ENCODE peak calls at places on chromosomes 12 and 14, in nine cellular contexts. One of them, this sample, is unnamed.

GRCh38 chr14:90883782-90884181 is 67.6 kb upstream of the TTC7B start:
- DNase-seq in keratinocyte: peak
- DNase-seq in CD8-positive, alpha-beta memory T cell: no peak
- DNase-seq in MM.1S: no peak
- DNase-seq in H9: no peak
- DNase-seq in fibroblast of the conjunctiva: no peak
- DNase-seq in neural progenitor cell: no peak
- DNase-seq in COR-L47: no peak
- DNase-seq in A172: no peak
- DNase-seq in this sample: no peak

GRCh38 chr12:116882742-116883141 is 1.5 kb upstream of the HRK start:
- DNase-seq in COR-L47: peak
- DNase-seq in H9: peak
- DNase-seq in A172: no peak
- DNase-seq in neural progenitor cell: peak
- DNase-seq in keratinocyte: no peak
- DNase-seq in MM.1S: no peak
- DNase-seq in CD8-positive, alpha-beta memory T cell: no peak
- DNase-seq in fibroblast of the conjunctiva: no peak
- DNase-seq in this sample: no peak

GRCh38 chr14:62455446-62455845 is 589.8 kb downstream of the KCNH5 start:
- DNase-seq in CD8-positive, alpha-beta memory T cell: no peak
- DNase-seq in keratinocyte: no peak
- DNase-seq in MM.1S: no peak
- DNase-seq in neural progenitor cell: no peak
- DNase-seq in COR-L47: no peak
- DNase-seq in A172: no peak
- DNase-seq in H9: no peak
- DNase-seq in fibroblast of the conjunctiva: no peak
- DNase-seq in this sample: no peak

GRCh38 chr12:121955258-121956040 is 37.1 kb downstream of the CFAP251 start:
- DNase-seq in neural progenitor cell: peak
- DNase-seq in COR-L47: peak
- DNase-seq in fibroblast of the conjunctiva: no peak
- DNase-seq in A172: peak
- DNase-seq in H9: no peak
- DNase-seq in keratinocyte: no peak
- DNase-seq in CD8-positive, alpha-beta memory T cell: no peak
- DNase-seq in MM.1S: no peak
- DNase-seq in this sample: no peak

GRCh38 chr12:3594966-3595365 is 104.0 kb downstream of the PRMT8 start:
- DNase-seq in keratinocyte: no peak
- DNase-seq in COR-L47: no peak
- DNase-seq in neural progenitor cell: no peak
- DNase-seq in CD8-positive, alpha-beta memory T cell: no peak
- DNase-seq in A172: no peak
- DNase-seq in H9: no peak
- DNase-seq in fibroblast of the conjunctiva: no peak
- DNase-seq in MM.1S: no peak
- DNase-seq in this sample: no peak

GRCh38 chr12:58248599-58248998 is 307.2 kb downstream of the ATP23 start:
- DNase-seq in MM.1S: no peak
- DNase-seq in COR-L47: no peak
- DNase-seq in fibroblast of the conjunctiva: no peak
- DNase-seq in neural progenitor cell: no peak
- DNase-seq in keratinocyte: no peak
- DNase-seq in H9: no peak
- DNase-seq in CD8-positive, alpha-beta memory T cell: no peak
- DNase-seq in A172: no peak
- DNase-seq in this sample: no peak

GRCh38 chr14:101723061-101723595 is 38.4 kb upstream of the PPP2R5C start:
- DNase-seq in neural progenitor cell: no peak
- DNase-seq in A172: no peak
- DNase-seq in MM.1S: no peak
- DNase-seq in CD8-positive, alpha-beta memory T cell: no peak
- DNase-seq in fibroblast of the conjunctiva: no peak
- DNase-seq in H9: no peak
- DNase-seq in keratinocyte: no peak
- DNase-seq in COR-L47: no peak
- DNase-seq in this sample: no peak

GRCh38 chr14:94337274-94337673 is 14.1 kb upstream of the SERPINA6 start:
- DNase-seq in H9: no peak
- DNase-seq in COR-L47: no peak
- DNase-seq in keratinocyte: no peak
- DNase-seq in MM.1S: peak
- DNase-seq in fibroblast of the conjunctiva: no peak
- DNase-seq in A172: peak
- DNase-seq in CD8-positive, alpha-beta memory T cell: no peak
- DNase-seq in neural progenitor cell: no peak
- DNase-seq in this sample: no peak

GRCh38 chr14:91317381-91318313 is 73.1 kb upstream of the GPR68 start:
- DNase-seq in MM.1S: peak
- DNase-seq in H9: no peak
- DNase-seq in neural progenitor cell: no peak
- DNase-seq in COR-L47: no peak
- DNase-seq in A172: peak
- DNase-seq in keratinocyte: no peak
- DNase-seq in fibroblast of the conjunctiva: no peak
- DNase-seq in CD8-positive, alpha-beta memory T cell: peak
- DNase-seq in this sample: peak

GRCh38 chr12:93287152-93287551 is 90.6 kb upstream of the NUDT4 start:
- DNase-seq in neural progenitor cell: no peak
- DNase-seq in A172: peak
- DNase-seq in MM.1S: no peak
- DNase-seq in keratinocyte: no peak
- DNase-seq in CD8-positive, alpha-beta memory T cell: no peak
- DNase-seq in fibroblast of the conjunctiva: no peak
- DNase-seq in H9: no peak
- DNase-seq in COR-L47: no peak
- DNase-seq in this sample: no peak

GRCh38 chr14:83969998-83970397 is 1559.9 kb upstream of the FLRT2 start:
- DNase-seq in CD8-positive, alpha-beta memory T cell: no peak
- DNase-seq in fibroblast of the conjunctiva: no peak
- DNase-seq in COR-L47: no peak
- DNase-seq in MM.1S: no peak
- DNase-seq in H9: no peak
- DNase-seq in A172: no peak
- DNase-seq in keratinocyte: no peak
- DNase-seq in neural progenitor cell: no peak
- DNase-seq in this sample: no peak

GRCh38 chr14:90300649-90301048 is 31.1 kb downstream of the NRDE2 start:
- DNase-seq in neural progenitor cell: no peak
- DNase-seq in COR-L47: no peak
- DNase-seq in MM.1S: no peak
- DNase-seq in A172: no peak
- DNase-seq in CD8-positive, alpha-beta memory T cell: no peak
- DNase-seq in fibroblast of the conjunctiva: no peak
- DNase-seq in keratinocyte: no peak
- DNase-seq in H9: no peak
- DNase-seq in this sample: peak

GRCh38 chr12:989751-990278 is 1.2 kb upstream of the ERC1 start:
- DNase-seq in neural progenitor cell: peak
- DNase-seq in A172: peak
- DNase-seq in MM.1S: no peak
- DNase-seq in fibroblast of the conjunctiva: peak
- DNase-seq in COR-L47: peak
- DNase-seq in keratinocyte: no peak
- DNase-seq in H9: no peak
- DNase-seq in CD8-positive, alpha-beta memory T cell: no peak
- DNase-seq in this sample: peak

GRCh38 chr12:4850857-4851380 is 58.8 kb upstream of the KCNA1 start:
- DNase-seq in fibroblast of the conjunctiva: no peak
- DNase-seq in keratinocyte: no peak
- DNase-seq in MM.1S: no peak
- DNase-seq in CD8-positive, alpha-beta memory T cell: no peak
- DNase-seq in A172: no peak
- DNase-seq in neural progenitor cell: no peak
- DNase-seq in H9: peak
- DNase-seq in COR-L47: no peak
- DNase-seq in this sample: no peak

GRCh38 chr12:4441355-4442330 is 4.0 kb downstream of the FGF6 start:
- DNase-seq in CD8-positive, alpha-beta memory T cell: no peak
- DNase-seq in COR-L47: peak
- DNase-seq in A172: peak
- DNase-seq in fibroblast of the conjunctiva: no peak
- DNase-seq in keratinocyte: no peak
- DNase-seq in H9: peak
- DNase-seq in neural progenitor cell: peak
- DNase-seq in MM.1S: no peak
- DNase-seq in this sample: no peak

GRCh38 chr12:111672822-111673381 is 12.9 kb downstream of the BRAP start:
- DNase-seq in CD8-positive, alpha-beta memory T cell: no peak
- DNase-seq in COR-L47: no peak
- DNase-seq in A172: no peak
- DNase-seq in H9: no peak
- DNase-seq in fibroblast of the conjunctiva: no peak
- DNase-seq in neural progenitor cell: no peak
- DNase-seq in keratinocyte: no peak
- DNase-seq in MM.1S: no peak
- DNase-seq in this sample: no peak

GRCh38 chr12:70367268-70368141 is 1.4 kb downstream of the KCNMB4 start:
- DNase-seq in fibroblast of the conjunctiva: no peak
- DNase-seq in COR-L47: no peak
- DNase-seq in A172: no peak
- DNase-seq in MM.1S: no peak
- DNase-seq in keratinocyte: no peak
- DNase-seq in neural progenitor cell: peak
- DNase-seq in H9: no peak
- DNase-seq in CD8-positive, alpha-beta memory T cell: no peak
- DNase-seq in this sample: no peak

GRCh38 chr12:54958048-54958658 is 26.4 kb downstream of the TESPA1 start:
- DNase-seq in fibroblast of the conjunctiva: peak
- DNase-seq in COR-L47: peak
- DNase-seq in neural progenitor cell: peak
- DNase-seq in A172: peak
- DNase-seq in CD8-positive, alpha-beta memory T cell: peak
- DNase-seq in H9: peak
- DNase-seq in MM.1S: peak
- DNase-seq in keratinocyte: peak
- DNase-seq in this sample: peak

GRCh38 chr12:155646-156045 is 58.3 kb downstream of the SLC6A12 start:
- DNase-seq in H9: no peak
- DNase-seq in keratinocyte: no peak
- DNase-seq in neural progenitor cell: no peak
- DNase-seq in A172: no peak
- DNase-seq in fibroblast of the conjunctiva: no peak
- DNase-seq in MM.1S: no peak
- DNase-seq in CD8-positive, alpha-beta memory T cell: no peak
- DNase-seq in COR-L47: no peak
- DNase-seq in this sample: no peak

GRCh38 chr12:5442251-5443006 is 10.5 kb downstream of the NTF3 start:
- DNase-seq in COR-L47: no peak
- DNase-seq in H9: no peak
- DNase-seq in CD8-positive, alpha-beta memory T cell: no peak
- DNase-seq in MM.1S: peak
- DNase-seq in keratinocyte: no peak
- DNase-seq in fibroblast of the conjunctiva: peak
- DNase-seq in neural progenitor cell: peak
- DNase-seq in A172: peak
- DNase-seq in this sample: no peak

GRCh38 chr14:50447491-50447890 is 50.8 kb upstream of the CDKL1 start:
- DNase-seq in COR-L47: no peak
- DNase-seq in A172: peak
- DNase-seq in CD8-positive, alpha-beta memory T cell: no peak
- DNase-seq in keratinocyte: peak
- DNase-seq in MM.1S: no peak
- DNase-seq in fibroblast of the conjunctiva: no peak
- DNase-seq in neural progenitor cell: no peak
- DNase-seq in H9: no peak
- DNase-seq in this sample: no peak

GRCh38 chr12:109188108-109188712 is 71.8 kb downstream of the ACACB start:
- DNase-seq in COR-L47: no peak
- DNase-seq in neural progenitor cell: no peak
- DNase-seq in fibroblast of the conjunctiva: no peak
- DNase-seq in keratinocyte: no peak
- DNase-seq in MM.1S: no peak
- DNase-seq in H9: no peak
- DNase-seq in CD8-positive, alpha-beta memory T cell: no peak
- DNase-seq in A172: no peak
- DNase-seq in this sample: no peak